ENCODE peak calls at places on chromosome 7, in four cellular contexts. U is left ventricle myocardium inferior, B is mammary epithelial cell, W is MM.1S. E is an unnamed sample.

GRCh38 chr7:48628950-48629349 is 295.4 kb upstream of the CDC14C start:
- DNase-seq in W (no peak), U (no peak), B (no peak), E (no peak)

GRCh38 chr7:130371059-130371458 is 9.2 kb upstream of the CPA1 start:
- DNase-seq in B (peak), U (no peak), W (no peak), E (no peak)

GRCh38 chr7:107165341-107165740 is 3.5 kb upstream of the HBP1 start:
- DNase-seq in B (no peak), U (no peak), W (no peak), E (no peak)

GRCh38 chr7:5248201-5248885 is 34.4 kb upstream of the SLC29A4 start:
- DNase-seq in B (no peak), U (peak), W (no peak), E (no peak)

GRCh38 chr7:83338277-83338950 is 175.7 kb upstream of the PCLO start:
- DNase-seq in U (no peak), W (peak), B (no peak), E (no peak)

GRCh38 chr7:25805027-25805687 is 346.8 kb upstream of the NFE2L3 start:
- DNase-seq in W (no peak), U (no peak), B (peak), E (no peak)

GRCh38 chr7:137890449-137890916 is 43.7 kb upstream of the DGKI start:
- DNase-seq in W (no peak), U (no peak), B (no peak), E (no peak)

GRCh38 chr7:156002362-156003001 is 190.2 kb upstream of the SHH start:
- DNase-seq in U (no peak), W (no peak), B (no peak), E (no peak)

GRCh38 chr7:18975276-18975675 is 142.2 kb downstream of the TWIST1 start:
- DNase-seq in W (no peak), B (no peak), U (no peak), E (no peak)

GRCh38 chr7:127905491-127906330 is 125.5 kb downstream of the LRRC4 start:
- DNase-seq in B (peak), W (peak), U (no peak), E (no peak)

GRCh38 chr7:41921453-41921912 is 218.6 kb upstream of the INHBA start:
- DNase-seq in B (no peak), U (no peak), W (no peak), E (no peak)

GRCh38 chr7:25858562-25859411 is 293.2 kb upstream of the NFE2L3 start:
- DNase-seq in W (no peak), B (no peak), U (no peak), E (no peak)

GRCh38 chr7:91780526-91780925 is 100.0 kb downstream of the MTERF1 start:
- DNase-seq in W (no peak), U (no peak), B (no peak), E (no peak)

GRCh38 chr7:137313196-137313595 is 30.3 kb downstream of the PTN start:
- DNase-seq in B (no peak), U (no peak), W (no peak), E (no peak)

GRCh38 chr7:120731276-120731675 is 126.7 kb downstream of the TSPAN12 start:
- DNase-seq in W (no peak), B (no peak), U (no peak), E (no peak)
- TF ChIP-seq CTCF in W (no peak), B (no peak), U (no peak), E (no peak)

DNA sequence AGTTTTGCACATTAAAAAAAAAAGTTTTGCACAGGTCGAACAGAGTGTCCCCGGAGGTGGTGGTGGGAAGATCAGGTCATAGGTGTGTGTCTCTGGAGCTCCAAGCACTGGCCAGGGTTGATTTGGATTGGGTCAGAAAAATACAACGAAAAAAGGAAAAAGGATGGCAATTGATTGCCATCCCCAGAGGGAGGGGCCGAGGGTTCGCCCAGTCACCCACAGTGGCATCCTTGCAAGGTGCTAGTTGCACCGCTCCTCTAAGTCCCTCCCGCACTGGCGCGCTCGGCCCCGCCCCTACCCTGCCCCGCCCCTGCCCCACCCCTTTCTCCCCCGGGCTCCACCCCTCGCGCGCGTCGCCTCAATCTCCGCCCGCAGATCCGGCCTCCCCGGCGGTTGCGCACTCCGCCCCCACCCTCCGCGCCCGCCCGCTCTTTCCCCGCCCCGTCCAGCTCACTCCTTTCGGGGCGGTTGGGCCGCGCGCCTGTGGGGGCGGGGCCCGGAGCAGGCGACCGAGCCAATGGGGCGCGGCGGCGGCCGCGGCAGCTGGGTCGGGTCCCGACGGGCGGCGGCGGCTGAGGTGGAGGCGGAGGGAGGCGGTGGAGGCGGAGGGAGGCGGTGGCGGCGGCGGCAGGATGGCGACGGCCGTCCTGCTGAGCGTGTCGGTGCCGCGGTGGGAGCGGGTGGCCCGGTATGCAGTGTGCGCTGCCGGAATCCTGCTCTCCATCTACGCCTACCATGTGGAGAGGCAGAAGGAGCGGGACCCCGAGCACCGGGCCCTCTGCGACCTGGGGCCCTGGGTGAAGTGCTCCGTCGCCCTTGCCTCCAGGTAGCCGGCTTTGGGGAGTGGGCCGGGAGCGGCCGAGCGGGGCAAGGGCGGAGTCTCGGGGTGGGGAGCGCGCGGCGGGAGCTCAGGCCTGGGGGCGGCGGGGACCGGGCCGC is 31.5 kb upstream of the ERV3-1 start:
- DNase-seq in U (peak), B (peak), W (peak), E (peak)
- TF ChIP-seq CTCF in U (no peak), B (no peak), W (peak), E (no peak)

GRCh38 chr7:21300692-21301091 is 127.2 kb upstream of the SP4 start:
- DNase-seq in B (no peak), W (no peak), U (no peak), E (no peak)
- TF ChIP-seq CTCF in B (peak), W (peak), U (no peak), E (no peak)

DNA sequence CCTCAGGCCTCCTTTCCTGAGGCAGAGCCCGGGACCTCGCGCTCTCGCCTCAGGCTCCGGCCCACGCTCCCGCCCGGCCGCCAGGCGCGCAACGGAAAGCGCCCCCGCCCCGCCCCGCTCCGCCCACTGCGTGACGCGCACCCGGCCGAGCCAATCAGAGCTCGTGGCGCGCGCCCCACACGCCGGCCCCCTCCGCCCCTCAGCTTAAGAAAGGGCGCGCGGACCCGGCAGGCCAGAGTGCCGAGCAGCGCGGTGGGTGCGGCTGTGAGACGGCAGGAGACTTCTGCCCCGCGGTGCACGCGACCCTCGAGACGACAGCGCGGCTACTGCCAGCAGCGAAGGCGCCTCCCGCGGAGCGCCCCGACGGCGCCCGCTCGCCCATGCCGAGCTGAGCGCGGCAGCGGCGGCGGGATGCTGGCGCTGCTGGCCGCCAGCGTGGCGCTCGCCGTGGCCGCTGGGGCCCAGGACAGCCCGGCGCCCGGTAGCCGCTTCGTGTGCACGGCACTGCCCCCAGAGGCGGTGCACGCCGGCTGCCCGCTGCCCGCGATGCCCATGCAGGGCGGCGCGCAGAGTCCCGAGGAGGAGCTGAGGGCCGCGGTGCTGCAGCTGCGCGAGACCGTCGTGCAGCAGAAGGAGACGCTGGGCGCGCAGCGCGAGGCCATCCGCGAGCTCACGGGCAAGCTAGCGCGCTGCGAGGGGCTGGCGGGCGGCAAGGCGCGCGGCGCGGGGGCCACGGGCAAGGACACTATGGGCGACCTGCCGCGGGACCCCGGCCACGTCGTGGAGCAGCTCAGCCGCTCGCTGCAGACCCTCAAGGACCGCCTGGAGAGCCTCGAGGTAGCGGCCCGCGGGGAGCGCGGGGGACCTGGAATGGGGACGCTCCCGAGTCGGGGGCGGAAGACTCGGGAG is at the start of gene NPTX2:
- DNase-seq in B (peak), U (peak), W (no peak), E (no peak)
- TF ChIP-seq CTCF in B (no peak), U (peak), W (no peak), E (no peak)

DNA sequence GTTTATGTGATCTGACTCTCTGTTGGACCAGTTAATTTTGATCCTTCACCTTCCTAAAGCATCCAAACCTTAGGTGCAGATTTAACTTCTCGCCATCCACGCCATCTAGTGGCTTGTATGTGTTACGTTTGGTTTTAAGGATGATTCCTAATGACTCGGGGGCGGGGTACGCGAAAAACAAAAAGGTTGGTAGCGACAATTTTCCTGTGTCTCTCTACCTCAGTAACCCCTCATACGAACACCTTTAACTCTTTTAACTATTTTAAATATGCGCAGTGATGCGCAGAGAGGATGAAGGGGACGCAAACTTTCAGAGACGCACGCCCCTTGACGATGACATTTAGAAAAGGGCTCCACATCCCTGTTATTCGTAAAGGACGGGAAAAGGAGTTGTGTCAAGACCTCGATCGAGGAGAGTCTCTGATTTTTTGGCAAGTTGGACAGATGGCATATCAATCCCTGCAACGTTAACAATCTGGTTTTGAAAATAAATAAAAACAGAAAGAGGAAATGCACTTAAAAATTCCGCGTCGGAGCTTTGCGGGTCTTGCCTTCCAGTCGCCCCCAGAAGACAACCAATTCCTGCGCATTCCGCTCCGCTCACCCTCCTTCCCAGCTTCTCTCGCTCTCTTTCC is 597 bp upstream of the KCND2 start:
- DNase-seq in B (peak), U (no peak), W (peak), E (peak)
- TF ChIP-seq CTCF in B (peak), U (peak), W (peak), E (peak)